ENCODE peak calls at places on chromosomes 5 and 9, in seven cellular contexts. One of them, this sample, is unnamed.

GRCh38 chr9:125514468-125514867 is 192.5 kb downstream of the MAPKAP1 start:
- DNase-seq in B cell: no peak
- DNase-seq in fibroblast of the aortic adventitia: no peak
- DNase-seq in AG08396: no peak
- DNase-seq in T-helper 9 cell: no peak
- DNase-seq in substantia nigra: no peak
- DNase-seq in amygdala: no peak
- DNase-seq in this sample: no peak

GRCh38 chr9:82729991-82730390 is 333.0 kb downstream of the RASEF start:
- DNase-seq in B cell: no peak
- DNase-seq in fibroblast of the aortic adventitia: no peak
- DNase-seq in AG08396: no peak
- DNase-seq in T-helper 9 cell: no peak
- DNase-seq in substantia nigra: no peak
- DNase-seq in amygdala: no peak
- DNase-seq in this sample: no peak

GRCh38 chr5:172280937-172281336 is 2.6 kb downstream of the UBTD2 start:
- DNase-seq in B cell: no peak
- DNase-seq in fibroblast of the aortic adventitia: peak; percentile 53
- DNase-seq in AG08396: no peak
- DNase-seq in T-helper 9 cell: no peak
- DNase-seq in substantia nigra: no peak
- DNase-seq in amygdala: no peak
- DNase-seq in this sample: no peak

GRCh38 chr9:136644593-136645342 is 17.9 kb upstream of the EGFL7 start:
- DNase-seq in B cell: peak; percentile 95
- DNase-seq in fibroblast of the aortic adventitia: no peak
- DNase-seq in AG08396: peak; percentile 97
- DNase-seq in T-helper 9 cell: peak; percentile 55
- DNase-seq in substantia nigra: no peak
- DNase-seq in amygdala: no peak
- DNase-seq in this sample: peak; percentile 85

GRCh38 chr9:136268318-136268717 is 22.7 kb upstream of the QSOX2 start:
- DNase-seq in B cell: no peak
- DNase-seq in fibroblast of the aortic adventitia: peak; percentile 11
- DNase-seq in AG08396: no peak
- DNase-seq in T-helper 9 cell: no peak
- DNase-seq in substantia nigra: no peak
- DNase-seq in amygdala: no peak
- DNase-seq in this sample: no peak

GRCh38 chr5:126754609-126755008 is 22.3 kb upstream of the LMNB1 start:
- DNase-seq in B cell: no peak
- DNase-seq in fibroblast of the aortic adventitia: no peak
- DNase-seq in AG08396: no peak
- DNase-seq in T-helper 9 cell: no peak
- DNase-seq in substantia nigra: no peak
- DNase-seq in amygdala: no peak
- DNase-seq in this sample: no peak

GRCh38 chr9:86098793-86099694 is at the start of gene GOLM1:
- DNase-seq in B cell: peak; percentile 62
- DNase-seq in fibroblast of the aortic adventitia: peak; percentile 50
- DNase-seq in AG08396: peak; percentile 90
- DNase-seq in T-helper 9 cell: no peak
- DNase-seq in substantia nigra: no peak
- DNase-seq in amygdala: no peak
- DNase-seq in this sample: peak; percentile 74

GRCh38 chr5:168317096-168317520 is 25.7 kb downstream of the WWC1 start:
- DNase-seq in B cell: no peak
- DNase-seq in fibroblast of the aortic adventitia: no peak
- DNase-seq in AG08396: no peak
- DNase-seq in T-helper 9 cell: no peak
- DNase-seq in substantia nigra: no peak
- DNase-seq in amygdala: no peak
- DNase-seq in this sample: no peak

GRCh38 chr9:108515856-108516255 is 339.9 kb downstream of the ACTL7B start:
- DNase-seq in B cell: no peak
- DNase-seq in fibroblast of the aortic adventitia: no peak
- DNase-seq in AG08396: no peak
- DNase-seq in T-helper 9 cell: no peak
- DNase-seq in substantia nigra: no peak
- DNase-seq in amygdala: no peak
- DNase-seq in this sample: no peak

GRCh38 chr5:16057277-16057676 is 122.3 kb downstream of the MARCHF11 start:
- DNase-seq in B cell: no peak
- DNase-seq in fibroblast of the aortic adventitia: no peak
- DNase-seq in AG08396: no peak
- DNase-seq in T-helper 9 cell: no peak
- DNase-seq in substantia nigra: no peak
- DNase-seq in amygdala: no peak
- DNase-seq in this sample: no peak

GRCh38 chr5:6792911-6793451 is 79.7 kb downstream of the TENT4A start:
- DNase-seq in B cell: no peak
- DNase-seq in fibroblast of the aortic adventitia: no peak
- DNase-seq in AG08396: no peak
- DNase-seq in T-helper 9 cell: no peak
- DNase-seq in substantia nigra: no peak
- DNase-seq in amygdala: no peak
- DNase-seq in this sample: no peak

GRCh38 chr9:134192951-134193731 is 28.8 kb upstream of the RNU6ATAC start:
- DNase-seq in B cell: no peak
- DNase-seq in fibroblast of the aortic adventitia: no peak
- DNase-seq in AG08396: no peak
- DNase-seq in T-helper 9 cell: no peak
- DNase-seq in substantia nigra: no peak
- DNase-seq in amygdala: no peak
- DNase-seq in this sample: no peak

GRCh38 chr5:74259572-74259971 is 381.0 kb downstream of the ENC1 start:
- DNase-seq in B cell: no peak
- DNase-seq in fibroblast of the aortic adventitia: no peak
- DNase-seq in AG08396: no peak
- DNase-seq in T-helper 9 cell: no peak
- DNase-seq in substantia nigra: no peak
- DNase-seq in amygdala: no peak
- DNase-seq in this sample: no peak

GRCh38 chr9:94937214-94937903 is 210.9 kb downstream of the AOPEP start:
- DNase-seq in B cell: no peak
- DNase-seq in fibroblast of the aortic adventitia: peak; percentile 95
- DNase-seq in AG08396: peak; percentile 75
- DNase-seq in T-helper 9 cell: no peak
- DNase-seq in substantia nigra: no peak
- DNase-seq in amygdala: no peak
- DNase-seq in this sample: no peak